ENCODE peak calls at places on chromosome 9, in six cellular contexts. One of them, this sample, is unnamed.
A peak's percentile ranks its signal among the peaks of the same experiment; 100 is the strongest.

GRCh38 chr9:30925635-30926034 is 1458.8 kb upstream of the ACO1 start:
- DNase-seq in SK-N-SH: no peak
- DNase-seq in K562: no peak
- DNase-seq in HCT116: no peak
- DNase-seq in GM12878: no peak
- DNase-seq in HepG2: no peak
- DNase-seq in this sample: no peak

GRCh38 chr9:38134578-38134977 is 65.6 kb upstream of the SHB start:
- DNase-seq in SK-N-SH: no peak
- DNase-seq in K562: no peak
- DNase-seq in HCT116: no peak
- DNase-seq in GM12878: no peak
- DNase-seq in HepG2: no peak
- DNase-seq in this sample: no peak

GRCh38 chr9:99368341-99369326 is 146.6 kb downstream of the SEC61B start:
- DNase-seq in SK-N-SH: no peak
- DNase-seq in K562: no peak
- DNase-seq in HCT116: no peak
- DNase-seq in GM12878: peak; percentile 24
- DNase-seq in HepG2: no peak
- DNase-seq in this sample: no peak

GRCh38 chr9:136551401-136552116 is 5.7 kb upstream of the NOTCH1 start:
- DNase-seq in SK-N-SH: no peak
- DNase-seq in K562: peak; percentile 78
- DNase-seq in HCT116: no peak
- DNase-seq in GM12878: no peak
- DNase-seq in HepG2: no peak
- DNase-seq in this sample: peak; percentile 82

GRCh38 chr9:83339435-83339834 is 198.8 kb downstream of the FRMD3 start:
- DNase-seq in SK-N-SH: no peak
- DNase-seq in K562: no peak
- DNase-seq in HCT116: no peak
- DNase-seq in GM12878: no peak
- DNase-seq in HepG2: no peak
- DNase-seq in this sample: no peak

GRCh38 chr9:34578241-34579096 is 11.1 kb downstream of the CNTFR start:
- DNase-seq in SK-N-SH: peak; percentile 85
- DNase-seq in K562: no peak
- DNase-seq in HCT116: no peak
- DNase-seq in GM12878: no peak
- DNase-seq in HepG2: no peak
- DNase-seq in this sample: no peak

GRCh38 chr9:74742792-74743389 is 144.8 kb downstream of the TRPM6 start:
- DNase-seq in SK-N-SH: peak; percentile 39
- DNase-seq in K562: peak; percentile 8
- DNase-seq in HCT116: peak; percentile 19
- DNase-seq in GM12878: no peak
- DNase-seq in HepG2: peak; percentile 2
- DNase-seq in this sample: peak; percentile 36

GRCh38 chr9:14522627-14523379 is 170.4 kb downstream of the ZDHHC21 start:
- DNase-seq in SK-N-SH: no peak
- DNase-seq in K562: no peak
- DNase-seq in HCT116: no peak
- DNase-seq in GM12878: no peak
- DNase-seq in HepG2: no peak
- DNase-seq in this sample: no peak

GRCh38 chr9:21030389-21031035 is 928 bp downstream of the HACD4 start:
- DNase-seq in SK-N-SH: no peak
- DNase-seq in K562: no peak
- DNase-seq in HCT116: no peak
- DNase-seq in GM12878: peak; percentile 52
- DNase-seq in HepG2: no peak
- DNase-seq in this sample: peak; percentile 32

GRCh38 chr9:27791311-27791710 is 218.0 kb upstream of the C9orf72 start:
- DNase-seq in SK-N-SH: no peak
- DNase-seq in K562: no peak
- DNase-seq in HCT116: no peak
- DNase-seq in GM12878: no peak
- DNase-seq in HepG2: no peak
- DNase-seq in this sample: no peak

GRCh38 chr9:78676009-78676408 is 379.1 kb downstream of the PSAT1 start:
- DNase-seq in SK-N-SH: no peak
- DNase-seq in K562: no peak
- DNase-seq in HCT116: no peak
- DNase-seq in GM12878: no peak
- DNase-seq in HepG2: no peak
- DNase-seq in this sample: no peak

GRCh38 chr9:6187272-6187671 is 28.3 kb upstream of the IL33 start:
- DNase-seq in SK-N-SH: no peak
- DNase-seq in K562: no peak
- DNase-seq in HCT116: no peak
- DNase-seq in GM12878: no peak
- DNase-seq in HepG2: no peak
- DNase-seq in this sample: no peak

GRCh38 chr9:89606567-89607311 is 1.9 kb downstream of the GADD45G start:
- DNase-seq in SK-N-SH: peak; percentile 68
- DNase-seq in K562: peak; percentile 83
- DNase-seq in HCT116: no peak
- DNase-seq in GM12878: no peak
- DNase-seq in HepG2: no peak
- DNase-seq in this sample: peak; percentile 77

GRCh38 chr9:21836437-21837161 is 34.2 kb downstream of the MTAP start:
- DNase-seq in SK-N-SH: no peak
- DNase-seq in K562: no peak
- DNase-seq in HCT116: peak; percentile 94
- DNase-seq in GM12878: no peak
- DNase-seq in HepG2: peak; percentile 34
- DNase-seq in this sample: no peak

GRCh38 chr9:2271426-2271825 is 256.3 kb downstream of the SMARCA2 start:
- DNase-seq in SK-N-SH: peak; percentile 27
- DNase-seq in K562: peak; percentile 9
- DNase-seq in HCT116: peak; percentile 18
- DNase-seq in GM12878: peak; percentile 37
- DNase-seq in HepG2: no peak
- DNase-seq in this sample: no peak

GRCh38 chr9:111152614-111153013 is 114.3 kb upstream of the LPAR1 start:
- DNase-seq in SK-N-SH: no peak
- DNase-seq in K562: no peak
- DNase-seq in HCT116: no peak
- DNase-seq in GM12878: no peak
- DNase-seq in HepG2: no peak
- DNase-seq in this sample: peak; percentile 33

GRCh38 chr9:131308906-131309305 is 19.4 kb downstream of the PLPP7 start:
- DNase-seq in SK-N-SH: no peak
- DNase-seq in K562: no peak
- DNase-seq in HCT116: no peak
- DNase-seq in GM12878: no peak
- DNase-seq in HepG2: no peak
- DNase-seq in this sample: no peak

GRCh38 chr9:131309526-131310276 is 20.2 kb downstream of the PLPP7 start:
- DNase-seq in SK-N-SH: no peak
- DNase-seq in K562: no peak
- DNase-seq in HCT116: no peak
- DNase-seq in GM12878: no peak
- DNase-seq in HepG2: no peak
- DNase-seq in this sample: no peak

GRCh38 chr9:131312246-131312645 is 22.7 kb downstream of the PLPP7 start:
- DNase-seq in SK-N-SH: no peak
- DNase-seq in K562: no peak
- DNase-seq in HCT116: no peak
- DNase-seq in GM12878: no peak
- DNase-seq in HepG2: no peak
- DNase-seq in this sample: no peak

GRCh38 chr9:131310833-131311554 is 21.5 kb downstream of the PLPP7 start:
- DNase-seq in SK-N-SH: no peak
- DNase-seq in K562: no peak
- DNase-seq in HCT116: no peak
- DNase-seq in GM12878: no peak
- DNase-seq in HepG2: no peak
- DNase-seq in this sample: no peak

DNA sequence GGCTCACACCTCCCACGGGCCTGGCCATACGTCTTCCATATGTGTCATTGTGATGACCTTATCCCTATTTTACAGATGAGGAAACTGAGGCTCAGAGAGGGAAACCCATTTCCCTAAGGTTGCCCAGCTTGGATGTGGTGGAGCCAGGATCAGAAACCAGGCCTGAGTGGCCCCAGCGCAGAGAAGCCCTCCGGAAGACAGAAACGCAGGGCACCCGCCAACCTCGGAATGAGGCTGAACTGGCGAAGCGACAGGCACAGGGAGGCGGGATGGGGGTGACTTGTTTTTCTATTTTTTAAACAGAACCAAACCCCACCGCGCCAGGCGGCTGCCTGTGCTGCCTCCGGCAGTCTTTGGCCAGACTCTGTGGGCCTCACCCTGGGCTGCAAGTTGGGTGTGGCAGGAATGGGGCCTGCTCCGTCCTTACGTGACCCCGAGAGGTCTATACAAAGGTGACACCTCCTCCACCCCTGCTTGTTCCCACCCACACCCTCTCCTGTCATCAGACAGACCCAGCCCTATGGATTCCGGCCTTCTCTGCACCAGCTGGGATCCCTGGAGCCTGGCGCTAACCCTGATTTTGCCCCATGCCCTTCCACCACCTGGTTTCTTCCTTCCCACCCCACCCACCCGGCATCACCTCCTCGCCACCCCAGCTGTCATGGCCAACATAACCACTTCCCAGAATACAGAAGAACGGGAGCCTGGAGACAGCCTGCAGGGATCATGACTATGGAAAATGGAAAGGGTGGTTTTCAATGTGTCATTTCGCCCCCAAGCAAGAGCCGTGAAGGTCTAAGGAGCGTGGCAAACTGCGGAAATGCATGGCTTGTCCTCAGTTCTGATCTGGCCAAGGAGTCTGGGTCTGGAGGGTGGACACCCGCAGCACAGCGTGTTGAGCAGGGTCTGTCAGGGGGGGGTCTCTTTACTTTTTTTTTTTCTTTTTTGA is 23.6 kb downstream of the PLPP7 start:
- DNase-seq in SK-N-SH: no peak
- DNase-seq in K562: peak; percentile 89
- DNase-seq in HCT116: no peak
- DNase-seq in GM12878: no peak
- DNase-seq in HepG2: no peak
- DNase-seq in this sample: no peak
- TF ChIP-seq JUND in SK-N-SH: no peak
- TF ChIP-seq JUND in K562: no peak
- TF ChIP-seq JUND in HCT116: no peak
- TF ChIP-seq JUND in GM12878: no peak
- TF ChIP-seq JUND in HepG2: no peak
- TF ChIP-seq JUND in this sample: no peak

DNA sequence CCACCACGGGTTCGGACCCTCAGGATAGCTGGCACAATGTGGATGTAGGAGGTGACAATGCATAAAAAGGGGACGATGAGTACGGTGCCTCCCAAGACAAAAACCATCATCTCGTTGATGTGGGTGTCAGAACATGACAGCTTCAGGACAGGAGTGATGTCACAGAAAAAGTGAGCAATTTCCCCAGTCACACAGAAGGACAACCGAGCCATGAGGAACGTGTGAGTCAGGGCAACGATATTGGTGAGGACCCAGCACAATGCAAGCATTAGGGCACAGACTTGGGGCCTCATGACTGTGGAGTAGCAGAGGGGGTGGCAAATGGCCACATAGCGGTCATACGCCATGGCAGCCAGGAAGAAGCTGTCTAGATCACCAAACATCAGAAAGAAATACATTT is 491 bp downstream of the OR1N1 start:
- DNase-seq in SK-N-SH: no peak
- DNase-seq in K562: no peak
- DNase-seq in HCT116: no peak
- DNase-seq in GM12878: no peak
- DNase-seq in HepG2: no peak
- DNase-seq in this sample: no peak
- TF ChIP-seq JUND in SK-N-SH: no peak
- TF ChIP-seq JUND in K562: no peak
- TF ChIP-seq JUND in HCT116: no peak
- TF ChIP-seq JUND in GM12878: no peak
- TF ChIP-seq JUND in HepG2: no peak
- TF ChIP-seq JUND in this sample: no peak

DNA sequence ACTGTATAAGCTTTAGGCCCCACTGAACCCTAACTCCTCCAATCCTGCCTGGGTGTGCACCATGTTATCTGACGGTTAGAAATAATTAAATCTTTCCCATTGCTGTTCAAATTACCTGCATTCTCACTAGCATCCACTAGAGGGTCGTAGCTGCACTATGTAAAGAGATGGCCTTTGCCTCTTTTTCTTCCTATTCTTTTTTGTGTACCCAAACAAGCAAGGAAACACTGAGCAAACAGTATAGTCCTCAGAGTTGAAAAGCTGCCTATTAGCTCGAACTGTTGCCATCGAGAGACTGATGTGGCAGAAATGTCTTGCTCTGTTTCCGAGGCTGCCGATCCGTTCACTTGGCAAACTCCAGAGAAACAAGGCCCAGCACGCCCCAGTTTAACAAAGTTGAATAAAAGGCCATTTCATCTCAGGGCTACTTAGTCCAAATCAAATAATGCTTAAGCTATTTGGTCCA is 163.8 kb upstream of the TRPM3 start:
- DNase-seq in SK-N-SH: peak; percentile 32
- DNase-seq in K562: peak; percentile 25
- DNase-seq in HCT116: peak; percentile 43
- DNase-seq in GM12878: no peak
- DNase-seq in HepG2: peak; percentile 62
- DNase-seq in this sample: no peak
- TF ChIP-seq JUND in SK-N-SH: no peak
- TF ChIP-seq JUND in K562: no peak
- TF ChIP-seq JUND in HCT116: no peak
- TF ChIP-seq JUND in GM12878: no peak
- TF ChIP-seq JUND in HepG2: no peak
- TF ChIP-seq JUND in this sample: no peak

GRCh38 chr9:76699966-76700365 is 64.3 kb upstream of the PCA3 start:
- DNase-seq in SK-N-SH: no peak
- DNase-seq in K562: no peak
- DNase-seq in HCT116: no peak
- DNase-seq in GM12878: no peak
- DNase-seq in HepG2: no peak
- DNase-seq in this sample: no peak

GRCh38 chr9:76704601-76705204 is 59.5 kb upstream of the PCA3 start:
- DNase-seq in SK-N-SH: peak; percentile 39
- DNase-seq in K562: peak; percentile 19
- DNase-seq in HCT116: peak; percentile 80
- DNase-seq in GM12878: peak; percentile 20
- DNase-seq in HepG2: peak; percentile 58
- DNase-seq in this sample: peak; percentile 72

GRCh38 chr9:76701441-76702031 is 62.7 kb upstream of the PCA3 start:
- DNase-seq in SK-N-SH: no peak
- DNase-seq in K562: no peak
- DNase-seq in HCT116: no peak
- DNase-seq in GM12878: no peak
- DNase-seq in HepG2: no peak
- DNase-seq in this sample: no peak

GRCh38 chr9:76700916-76701315 is 63.3 kb upstream of the PCA3 start:
- DNase-seq in SK-N-SH: no peak
- DNase-seq in K562: no peak
- DNase-seq in HCT116: no peak
- DNase-seq in GM12878: no peak
- DNase-seq in HepG2: no peak
- DNase-seq in this sample: no peak

GRCh38 chr9:76703270-76703669 is 61.0 kb upstream of the PCA3 start:
- DNase-seq in SK-N-SH: no peak
- DNase-seq in K562: no peak
- DNase-seq in HCT116: no peak
- DNase-seq in GM12878: no peak
- DNase-seq in HepG2: no peak
- DNase-seq in this sample: no peak
- TF ChIP-seq JUND in SK-N-SH: no peak
- TF ChIP-seq JUND in K562: no peak
- TF ChIP-seq JUND in HCT116: no peak
- TF ChIP-seq JUND in GM12878: no peak
- TF ChIP-seq JUND in HepG2: no peak
- TF ChIP-seq JUND in this sample: no peak

GRCh38 chr9:93124793-93125192 is 9.3 kb downstream of the NINJ1 start:
- DNase-seq in SK-N-SH: no peak
- DNase-seq in K562: no peak
- DNase-seq in HCT116: no peak
- DNase-seq in GM12878: no peak
- DNase-seq in HepG2: no peak
- DNase-seq in this sample: no peak
- TF ChIP-seq JUND in SK-N-SH: no peak
- TF ChIP-seq JUND in K562: no peak
- TF ChIP-seq JUND in HCT116: no peak
- TF ChIP-seq JUND in GM12878: no peak
- TF ChIP-seq JUND in HepG2: no peak
- TF ChIP-seq JUND in this sample: no peak

This sample was measured in T47D.